ENCODE peak calls at places on chromosomes 5 and 9, in nine cellular contexts. L is Calu3, H is fibroblast of villous mesenchyme, J is WERI-Rb-1, C is lower lobe of right lung, G is neural crest cell, Z is coronary artery, W is B cell, I is HCT116. V is an unnamed sample.

GRCh38 chr5:93890657-93891056 is 149.3 kb upstream of the POU5F2 start:
- DNase-seq in G (no peak), W (no peak), L (no peak), I (no peak), J (no peak), C (no peak), H (peak; percentile 8), Z (no peak), V (no peak)

GRCh38 chr5:67268233-67269011 is 71.8 kb upstream of the CD180 start:
- DNase-seq in I (no peak), W (no peak), G (peak; percentile 30), J (no peak), L (no peak), C (no peak), Z (peak; percentile 88), H (peak; percentile 99), V (no peak)

GRCh38 chr9:78035369-78035993 is 3.9 kb upstream of the GNAQ start:
- DNase-seq in L (peak; percentile 47), C (no peak), G (peak; percentile 51), I (peak; percentile 65), W (no peak), J (peak; percentile 28), H (peak; percentile 89), Z (no peak), V (peak; percentile 63)

GRCh38 chr5:80098951-80099350 is 63.8 kb downstream of the THBS4 start:
- DNase-seq in I (no peak), J (no peak), Z (no peak), C (no peak), G (no peak), W (no peak), H (no peak), L (no peak), V (no peak)

GRCh38 chr5:134435525-134435924 is 23.8 kb upstream of the CDKN2AIPNL start:
- DNase-seq in C (no peak), Z (no peak), I (peak; percentile 45), H (no peak), L (no peak), G (no peak), W (no peak), J (no peak), V (no peak)

GRCh38 chr9:21770877-21771560 is 31.4 kb upstream of the MTAP start:
- DNase-seq in W (no peak), I (peak; percentile 51), J (no peak), C (no peak), G (no peak), Z (no peak), L (no peak), H (peak; percentile 60), V (no peak)

GRCh38 chr5:3359642-3360041 is 236.0 kb upstream of the IRX1 start:
- DNase-seq in H (no peak), L (no peak), W (no peak), I (no peak), Z (peak; percentile 22), G (no peak), J (no peak), C (no peak), V (no peak)

GRCh38 chr5:139636975-139637408 is 11.2 kb upstream of the CXXC5 start:
- DNase-seq in C (no peak), H (no peak), I (no peak), L (no peak), Z (no peak), G (no peak), W (no peak), J (no peak), V (peak; percentile 72)

GRCh38 chr5:150485770-150486401 is 22.0 kb upstream of the NDST1 start:
- DNase-seq in L (peak; percentile 71), I (no peak), H (no peak), G (peak; percentile 53), Z (no peak), J (peak; percentile 83), W (no peak), C (peak; percentile 81), V (peak; percentile 83)

GRCh38 chr9:75390951-75391350 is 302.6 kb downstream of the OSTF1 start:
- DNase-seq in I (no peak), H (no peak), Z (no peak), C (no peak), G (no peak), L (no peak), J (no peak), W (no peak), V (no peak)

GRCh38 chr5:82723168-82723567 is 354.0 kb downstream of the TMEM167A start:
- DNase-seq in H (no peak), W (no peak), I (no peak), J (no peak), C (no peak), Z (no peak), L (no peak), G (no peak), V (no peak)

GRCh38 chr9:115305543-115305942 is 187.6 kb upstream of the TNC start:
- DNase-seq in I (no peak), G (no peak), Z (no peak), C (no peak), J (no peak), L (no peak), H (no peak), W (no peak), V (no peak)

GRCh38 chr5:73506459-73506955 is 8.3 kb downstream of the BTF3 start:
- DNase-seq in H (no peak), C (no peak), G (no peak), I (no peak), Z (no peak), J (no peak), L (no peak), W (no peak), V (no peak)

GRCh38 chr9:135456436-135457104 is 23.0 kb upstream of the PPP1R26 start:
- DNase-seq in C (no peak), W (no peak), G (no peak), H (no peak), I (no peak), Z (no peak), J (no peak), L (no peak), V (peak; percentile 1)

GRCh38 chr5:159504857-159505304 is 174.6 kb upstream of the IL12B start:
- DNase-seq in G (no peak), I (no peak), W (no peak), Z (no peak), J (no peak), C (peak; percentile 87), L (peak; percentile 6), H (peak; percentile 48), V (no peak)

GRCh38 chr5:32709789-32710334 is 1.3 kb upstream of the NPR3 start:
- DNase-seq in J (peak; percentile 64), G (peak; percentile 70), Z (peak; percentile 84), I (peak; percentile 53), C (peak; percentile 70), W (no peak), L (peak; percentile 71), H (peak; percentile 68), V (peak; percentile 77)

GRCh38 chr5:72441861-72442540 is 65.2 kb downstream of the ZNF366 start:
- DNase-seq in W (no peak), Z (no peak), H (peak; percentile 75), C (no peak), J (no peak), L (no peak), I (peak; percentile 4), G (no peak), V (no peak)

GRCh38 chr9:128124873-128125574 is 2.5 kb downstream of the PTGES2 start:
- DNase-seq in H (peak; percentile 69), I (peak; percentile 46), Z (no peak), L (peak; percentile 86), W (no peak), J (peak; percentile 92), C (peak; percentile 76), G (peak; percentile 64), V (no peak)

GRCh38 chr9:128078504-128079434 is 10.7 kb downstream of the SLC25A25 start:
- DNase-seq in Z (no peak), C (no peak), I (peak; percentile 79), H (peak; percentile 93), W (no peak), G (no peak), J (no peak), L (peak; percentile 63), V (no peak)

GRCh38 chr5:148687427-148687826 is 33.1 kb upstream of the HTR4 start:
- DNase-seq in L (peak; percentile 42), W (no peak), H (peak; percentile 13), J (peak; percentile 41), G (no peak), I (peak; percentile 64), Z (no peak), C (no peak), V (no peak)
- TF ChIP-seq CTCF in L (peak; percentile 73), W (no peak), H (peak; percentile 49), J (peak; percentile 58), G (peak; percentile 38), I (peak; percentile 79), Z (no peak), C (no peak), V (no peak)

GRCh38 chr5:88883566-88884434 is 816 bp upstream of the MEF2C start:
- DNase-seq in W (peak; percentile 73), C (peak; percentile 75), J (peak; percentile 38), H (peak; percentile 76), G (peak; percentile 50), I (peak; percentile 50), Z (peak; percentile 87), L (peak; percentile 50), V (peak; percentile 65)
- TF ChIP-seq CTCF in W (no peak), C (no peak), J (no peak), H (peak; percentile 5), G (no peak), I (no peak), Z (no peak), L (no peak), V (no peak)

DNA sequence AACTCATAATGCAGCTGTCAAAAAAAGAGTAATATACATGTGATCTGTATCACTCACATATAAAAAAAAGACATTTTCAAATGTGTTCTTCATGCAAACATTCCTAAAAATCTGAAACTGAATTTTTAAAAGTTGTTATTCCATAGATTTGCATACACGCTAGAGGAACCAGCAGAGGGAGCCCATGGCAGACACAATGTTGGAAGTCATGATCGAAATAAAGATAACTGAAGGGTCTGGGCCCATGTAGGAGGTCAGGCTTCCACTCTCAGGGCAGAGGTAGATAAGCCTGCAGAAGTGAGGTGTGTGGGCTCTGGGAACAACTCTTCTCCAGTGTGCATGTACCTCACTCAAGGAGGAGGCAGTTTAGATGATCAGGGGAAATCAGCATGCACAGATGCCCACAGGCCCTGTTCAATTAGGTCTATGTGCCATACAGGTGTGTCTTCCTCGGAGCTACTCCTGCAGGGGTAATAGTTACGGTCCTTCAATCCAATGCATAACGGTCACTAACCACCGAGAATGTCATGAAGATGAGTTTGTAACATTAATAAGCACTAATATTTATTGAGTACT is 208.6 kb downstream of the EPB41L4A start:
- DNase-seq in J (peak; percentile 34), C (no peak), L (peak; percentile 66), H (peak; percentile 41), I (peak; percentile 16), Z (no peak), W (no peak), G (peak; percentile 34), V (no peak)
- TF ChIP-seq CTCF in J (peak; percentile 44), C (peak; percentile 65), L (peak; percentile 55), H (peak; percentile 67), I (peak; percentile 71), Z (peak; percentile 26), W (no peak), G (peak; percentile 78), V (no peak)

DNA sequence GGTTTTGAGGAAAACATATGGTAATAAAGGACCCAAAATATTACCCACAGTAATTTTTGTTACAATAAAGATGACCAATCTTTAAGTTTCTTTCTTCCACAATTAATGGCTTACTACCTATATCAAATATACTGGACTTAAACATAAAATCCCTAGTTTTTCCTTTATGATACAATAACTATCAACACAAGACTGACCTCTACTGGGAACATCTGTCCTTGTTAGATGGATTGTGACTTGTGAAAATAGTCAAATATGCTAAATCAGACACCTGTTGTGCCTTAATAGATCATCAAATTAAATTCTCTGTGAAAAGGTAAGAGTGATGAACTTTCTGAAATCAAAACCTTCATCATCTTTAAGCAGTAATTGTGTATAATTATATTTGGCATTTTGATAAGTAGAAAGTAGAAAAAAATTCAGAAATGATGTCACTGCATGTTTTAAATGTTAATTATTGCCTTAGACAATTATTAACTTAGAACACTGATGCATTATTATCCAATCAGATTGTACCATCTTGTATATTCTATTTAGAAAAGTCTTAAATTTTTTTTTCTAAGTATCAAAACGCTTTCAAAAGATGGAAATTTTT is 113.6 kb downstream of the DEPDC1B start:
- DNase-seq in G (no peak), J (no peak), Z (no peak), I (peak; percentile 2), L (no peak), C (no peak), H (peak; percentile 50), W (no peak), V (peak; percentile 12)
- TF ChIP-seq CTCF in G (peak; percentile 66), J (peak; percentile 7), Z (peak; percentile 25), I (no peak), L (no peak), C (peak; percentile 28), H (peak; percentile 55), W (peak; percentile 75), V (peak; percentile 30)